ENCODE peak calls at places on chromosomes 6 and 20, in four cellular contexts. M is heart left ventricle; L is 8988T; W is activated CD4-positive, alpha-beta T cell treated with anti-CD3 and anti-CD28 coated beads for 48 hours. D is an unnamed sample.

GRCh38 chr6:168546173-168546572 is 105.2 kb downstream of the SMOC2 start:
- DNase-seq in W (no peak), M (no peak), L (no peak), D (no peak)

GRCh38 chr6:9851541-9852380 is 563.1 kb downstream of the TFAP2A start:
- DNase-seq in L (no peak), W (no peak), M (no peak), D (no peak)

GRCh38 chr6:12150812-12151432 is 138.8 kb downstream of the HIVEP1 start:
- DNase-seq in W (peak; percentile 56), M (no peak), L (peak; percentile 19), D (peak; percentile 60)

GRCh38 chr6:15663057-15663638 is 320 bp upstream of the DTNBP1 start:
- DNase-seq in L (peak; percentile 91), W (no peak), M (no peak), D (peak; percentile 13)

GRCh38 chr6:89471287-89471867 is 38.4 kb downstream of the ANKRD6 start:
- DNase-seq in W (no peak), L (no peak), M (no peak), D (no peak)

GRCh38 chr20:57806476-57806875 is 96.7 kb upstream of the PMEPA1 start:
- DNase-seq in L (no peak), M (no peak), W (no peak), D (no peak)

GRCh38 chr6:24825130-24825630 is 26.5 kb upstream of the ARMH2 start:
- DNase-seq in M (no peak), W (no peak), L (no peak), D (no peak)

GRCh38 chr20:2874456-2874855 is 1.2 kb downstream of the PTPRA start:
- DNase-seq in M (no peak), L (no peak), W (peak; percentile 43), D (peak; percentile 24)

GRCh38 chr20:54167909-54168872 is 5.6 kb downstream of the CYP24A1 start:
- DNase-seq in M (no peak), W (no peak), L (peak; percentile 73), D (no peak)

GRCh38 chr6:157151029-157151428 is 172.3 kb downstream of the TMEM242 start:
- DNase-seq in L (no peak), W (no peak), M (no peak), D (no peak)

GRCh38 chr6:13908955-13909381 is 15.8 kb upstream of the RNF182 start:
- DNase-seq in L (peak; percentile 32), M (no peak), W (peak; percentile 49), D (peak; percentile 26)

GRCh38 chr6:78502386-78502887 is 364.9 kb upstream of the IRAK1BP1 start:
- DNase-seq in W (no peak), M (no peak), L (no peak), D (no peak)